ENCODE peak calls at places on chromosomes 11 and 22, in five cellular contexts. Y is progenitor cell of endocrine pancreas, Q is neural progenitor cell, S is endothelial cell, P is HCT116. O is an unnamed sample.

GRCh38 chr11:116732740-116733385 is 39.9 kb downstream of the BUD13 start:
- DNase-seq in Y (peak; percentile 50), Q (peak; percentile 88), S (peak; percentile 69), P (peak; percentile 45), O (peak; percentile 75)

GRCh38 chr11:72154816-72155215 is 19.3 kb downstream of the FOLR3 start:
- DNase-seq in Y (no peak), Q (no peak), S (no peak), P (no peak), O (no peak)

GRCh38 chr11:85752890-85753581 is 57.9 kb downstream of the SYTL2 start:
- DNase-seq in Y (no peak), Q (no peak), S (no peak), P (no peak), O (no peak)

GRCh38 chr11:128411812-128412211 is 175.5 kb downstream of the ETS1 start:
- DNase-seq in Y (no peak), Q (no peak), S (no peak), P (no peak), O (no peak)

GRCh38 chr11:128521697-128522062 is 65.7 kb downstream of the ETS1 start:
- DNase-seq in Y (peak; percentile 12), Q (peak; percentile 36), S (no peak), P (no peak), O (no peak)

GRCh38 chr11:2944530-2944929 is 15.3 kb upstream of the PHLDA2 start:
- DNase-seq in Y (no peak), Q (no peak), S (no peak), P (no peak), O (no peak)

GRCh38 chr11:122393209-122393850 is 262.2 kb upstream of the UBASH3B start:
- DNase-seq in Y (no peak), Q (no peak), S (no peak), P (no peak), O (no peak)

GRCh38 chr11:27795955-27796861 is 96.0 kb upstream of the BDNF start:
- DNase-seq in Y (no peak), Q (peak; percentile 87), S (no peak), P (no peak), O (no peak)

GRCh38 chr22:26481112-26481693 is 2.4 kb downstream of the HPS4 start:
- DNase-seq in Y (no peak), Q (no peak), S (no peak), P (no peak), O (no peak)

GRCh38 chr22:27283714-27284113 is 517.8 kb downstream of the MN1 start:
- DNase-seq in Y (no peak), Q (no peak), S (no peak), P (peak; percentile 15), O (no peak)

GRCh38 chr11:106197438-106197837 is 120.0 kb downstream of the AASDHPPT start:
- DNase-seq in Y (no peak), Q (no peak), S (no peak), P (no peak), O (no peak)

GRCh38 chr22:30240541-30241417 is 5.8 kb downstream of the LIF start:
- DNase-seq in Y (no peak), Q (no peak), S (no peak), P (no peak), O (no peak)

GRCh38 chr11:24925091-24925490 is 428.2 kb downstream of the LUZP2 start:
- DNase-seq in Y (no peak), Q (no peak), S (no peak), P (no peak), O (no peak)

GRCh38 chr11:131665344-131665968 is 295.0 kb downstream of the NTM start:
- DNase-seq in Y (no peak), Q (no peak), S (no peak), P (no peak), O (no peak)

GRCh38 chr22:37215890-37216289 is 3.6 kb upstream of the SSTR3 start:
- DNase-seq in Y (no peak), Q (no peak), S (no peak), P (no peak), O (no peak)

GRCh38 chr11:85028329-85029101 is 598.6 kb downstream of the DLG2 start:
- DNase-seq in Y (no peak), Q (no peak), S (no peak), P (no peak), O (no peak)

GRCh38 chr11:27255447-27255828 is 107.6 kb downstream of the CCDC34 start:
- DNase-seq in Y (no peak), Q (no peak), S (no peak), P (no peak), O (no peak)

GRCh38 chr22:50620861-50621490 is 7.0 kb downstream of the ARSA start:
- DNase-seq in Y (no peak), Q (no peak), S (no peak), P (no peak), O (no peak)

GRCh38 chr11:93133710-93134109 is 64.1 kb downstream of the SLC36A4 start:
- DNase-seq in Y (no peak), Q (no peak), S (no peak), P (no peak), O (no peak)

GRCh38 chr22:44667829-44668189 is 34.2 kb upstream of the PRR5 start:
- DNase-seq in Y (no peak), Q (no peak), S (no peak), P (no peak), O (no peak)

GRCh38 chr11:85595285-85595884 is 31.8 kb downstream of the DLG2 start:
- DNase-seq in Y (no peak), Q (peak; percentile 53), S (no peak), P (peak; percentile 46), O (no peak)

GRCh38 chr11:77187776-77188175 is 59.7 kb downstream of the MYO7A start:
- DNase-seq in Y (no peak), Q (no peak), S (no peak), P (no peak), O (no peak)

GRCh38 chr11:107591098-107591445 is at the start of gene ELMOD1:
- DNase-seq in Y (peak; percentile 63), Q (peak; percentile 85), S (peak; percentile 62), P (no peak), O (peak; percentile 56)

GRCh38 chr11:88553204-88553603 is 215.7 kb upstream of the CTSC start:
- DNase-seq in Y (no peak), Q (no peak), S (no peak), P (no peak), O (no peak)

GRCh38 chr11:75271730-75272129 is 31.2 kb downstream of the TPBGL start:
- DNase-seq in Y (no peak), Q (no peak), S (no peak), P (no peak), O (no peak)

GRCh38 chr11:91397134-91397468 is 827.5 kb upstream of the FAT3 start:
- DNase-seq in Y (no peak), Q (no peak), S (no peak), P (no peak), O (no peak)

GRCh38 chr11:119518746-119519382 is 95.9 kb upstream of the THY1 start:
- DNase-seq in Y (peak; percentile 63), Q (peak; percentile 89), S (peak; percentile 64), P (no peak), O (no peak)

GRCh38 chr11:16953620-16954019 is 60.6 kb downstream of the PLEKHA7 start:
- DNase-seq in Y (no peak), Q (no peak), S (no peak), P (no peak), O (no peak)

GRCh38 chr11:75656044-75656726 is 12.7 kb downstream of the MAP6 start:
- DNase-seq in Y (no peak), Q (no peak), S (no peak), P (no peak), O (no peak)

GRCh38 chr11:1546536-1547466 is 25.3 kb downstream of the DUSP8 start:
- DNase-seq in Y (peak; percentile 41), Q (peak; percentile 87), S (peak; percentile 59), P (no peak), O (peak; percentile 49)

GRCh38 chr22:49999063-49999900 is 13.3 kb downstream of the IL17REL start:
- DNase-seq in Y (peak; percentile 36), Q (peak; percentile 80), S (peak; percentile 65), P (no peak), O (no peak)

DNA sequence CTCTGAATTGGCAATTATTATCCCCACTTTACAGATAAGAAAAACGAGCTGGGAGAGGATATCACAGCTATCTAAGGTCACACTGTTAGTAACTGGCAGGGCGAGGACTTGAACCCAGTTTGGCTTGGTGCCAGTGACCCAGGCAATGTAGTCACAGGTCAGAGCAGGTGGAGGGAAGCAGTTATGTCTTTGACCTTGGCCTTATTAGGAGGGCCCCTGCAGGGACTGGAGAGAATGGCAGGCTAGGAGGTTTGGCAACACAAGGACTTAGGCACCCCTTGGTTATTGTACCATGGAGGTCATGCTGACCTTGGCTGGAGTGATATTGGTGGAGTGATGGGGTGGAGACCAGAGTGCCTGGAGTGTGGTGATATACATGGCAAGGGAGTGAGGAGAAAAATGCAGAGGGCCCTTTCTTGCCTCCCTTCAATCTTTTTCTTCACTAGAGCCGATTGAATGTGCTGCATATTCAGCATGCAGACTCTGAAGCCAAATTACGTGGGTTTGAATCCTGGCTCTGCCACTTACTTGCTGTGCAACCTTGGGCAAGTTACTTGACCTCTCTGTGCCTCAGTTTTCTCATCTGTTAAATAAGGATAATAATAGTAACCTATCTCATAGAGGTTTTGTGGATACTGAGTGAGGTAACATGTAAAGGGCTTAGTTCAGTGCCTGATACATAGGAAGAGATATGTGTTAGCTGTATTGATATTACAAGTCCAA is 92.7 kb upstream of the TBCEL start:
- DNase-seq in Y (no peak), Q (no peak), S (no peak), P (no peak), O (no peak)
- TF ChIP-seq CTCF in Y (peak; percentile 14), Q (no peak), S (peak; percentile 16), P (no peak), O (no peak)

DNA sequence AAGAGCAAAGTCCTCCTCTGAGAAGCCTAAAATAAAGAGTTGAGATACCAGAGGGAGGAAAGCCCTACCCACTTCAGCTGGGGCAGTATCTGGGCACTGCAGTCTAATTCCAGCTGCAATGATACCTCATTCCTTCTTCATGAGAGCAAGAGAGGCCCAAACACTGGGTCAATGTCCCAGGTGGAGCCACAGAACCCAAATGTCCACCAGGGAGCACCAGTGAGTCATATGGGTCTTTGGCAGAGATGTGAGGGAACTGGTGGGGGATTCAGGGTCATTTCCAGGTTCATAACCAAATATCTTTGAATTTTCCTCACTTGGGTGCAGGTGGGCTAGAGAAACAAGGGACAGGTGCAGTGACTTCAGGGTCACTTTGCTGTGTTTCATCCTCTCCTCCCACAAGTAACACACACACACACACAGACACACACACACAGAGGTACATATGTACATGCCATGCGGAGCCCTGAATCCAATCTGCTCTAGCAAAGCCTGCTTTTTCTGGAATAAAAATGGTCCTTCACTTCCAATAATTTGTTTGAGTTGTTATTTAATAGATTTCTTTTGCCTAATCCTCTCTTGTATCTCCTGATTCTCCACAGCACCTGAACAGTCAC is 585.4 kb downstream of the SOX6 start:
- DNase-seq in Y (no peak), Q (peak; percentile 61), S (peak; percentile 60), P (peak; percentile 13), O (no peak)
- TF ChIP-seq CTCF in Y (peak; percentile 57), Q (peak; percentile 74), S (peak; percentile 59), P (no peak), O (peak; percentile 38)

DNA sequence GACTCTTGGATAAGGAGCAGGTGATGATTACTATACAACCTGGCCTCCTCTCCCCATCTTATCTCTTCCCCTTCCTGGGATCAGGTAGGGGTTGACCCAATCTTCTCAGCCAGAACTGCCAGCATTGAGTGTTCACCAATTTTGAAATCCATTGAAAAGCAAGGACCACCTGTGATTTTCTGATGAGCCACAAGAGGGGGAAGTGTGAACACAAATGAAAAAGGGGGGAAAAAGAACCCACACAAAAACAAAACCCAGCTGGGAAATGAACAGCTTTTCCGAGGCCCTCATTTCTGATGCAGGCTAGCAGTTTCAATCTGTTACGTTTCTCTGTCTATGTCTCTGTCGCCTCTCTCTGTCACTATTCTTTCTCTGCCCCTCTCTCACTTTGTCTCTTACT is 161.9 kb downstream of the INSC start:
- DNase-seq in Y (no peak), Q (peak; percentile 61), S (peak; percentile 28), P (peak; percentile 4), O (no peak)
- TF ChIP-seq CTCF in Y (peak; percentile 69), Q (peak; percentile 67), S (peak; percentile 77), P (peak; percentile 21), O (peak; percentile 55)

GRCh38 chr22:35970601-35971417 is 57.8 kb downstream of the RBFOX2 start:
- DNase-seq in Y (no peak), Q (no peak), S (no peak), P (no peak), O (no peak)
- TF ChIP-seq CTCF in Y (no peak), Q (no peak), S (no peak), P (no peak), O (no peak)